ENCODE peak calls at places on chromosome 10, in four cellular contexts. B is GM12878, A is HepG2, Q is K562. J is an unnamed sample.

GRCh38 chr10:59234814-59235429 is 58.5 kb downstream of the PHYHIPL start:
- DNase-seq in Q (no peak), B (no peak), A (no peak), J (peak)

GRCh38 chr10:75035975-75036708 is 75.3 kb upstream of the SAMD8 start:
- DNase-seq in A (no peak), Q (no peak), B (no peak), J (no peak)

GRCh38 chr10:76717141-76717540 is 920.5 kb downstream of the KCNMA1 start:
- DNase-seq in Q (no peak), A (no peak), B (no peak), J (no peak)

GRCh38 chr10:96416643-96417042 is 57.8 kb upstream of the OPALIN start:
- DNase-seq in Q (no peak), A (peak), B (no peak), J (no peak)

GRCh38 chr10:16686081-16686902 is 130.9 kb downstream of the RSU1 start:
- DNase-seq in Q (no peak), B (no peak), A (no peak), J (no peak)

GRCh38 chr10:119235381-119235780 is 28.0 kb downstream of the GRK5 start:
- DNase-seq in Q (no peak), B (no peak), A (no peak), J (no peak)

GRCh38 chr10:7239312-7239985 is 171.4 kb downstream of the SFMBT2 start:
- DNase-seq in A (no peak), Q (no peak), B (no peak), J (no peak)

GRCh38 chr10:33298110-33298509 is 36.4 kb downstream of the NRP1 start:
- DNase-seq in Q (no peak), B (no peak), A (no peak), J (no peak)

GRCh38 chr10:76786673-76787072 is 850.9 kb downstream of the KCNMA1 start:
- DNase-seq in A (no peak), B (no peak), Q (no peak), J (no peak)

GRCh38 chr10:7121154-7121797 is 289.6 kb downstream of the SFMBT2 start:
- DNase-seq in B (no peak), A (peak), Q (peak), J (peak)

GRCh38 chr10:78738861-78739260 is 329.9 kb upstream of the ZMIZ1 start:
- DNase-seq in B (no peak), Q (no peak), A (no peak), J (no peak)

GRCh38 chr10:7243873-7244272 is 167.0 kb downstream of the SFMBT2 start:
- DNase-seq in A (no peak), B (no peak), Q (no peak), J (no peak)

GRCh38 chr10:16847644-16848043 is 30.4 kb upstream of the RSU1 start:
- DNase-seq in A (no peak), Q (no peak), B (no peak), J (no peak)

GRCh38 chr10:12412671-12413368 is 63.5 kb downstream of the CAMK1D start:
- DNase-seq in Q (no peak), A (no peak), B (no peak), J (no peak)

GRCh38 chr10:61786728-61787127 is 114.8 kb upstream of the ARID5B start:
- DNase-seq in A (no peak), Q (no peak), B (peak), J (no peak)

GRCh38 chr10:129966370-129966769 is 2.3 kb upstream of the EBF3 start:
- DNase-seq in B (no peak), A (no peak), Q (no peak), J (no peak)

GRCh38 chr10:119806334-119807130 is 66.1 kb downstream of the MCMBP start:
- DNase-seq in B (no peak), Q (no peak), A (no peak), J (peak)

GRCh38 chr10:4127518-4128315 is 342.7 kb upstream of the KLF6 start:
- DNase-seq in B (peak), Q (no peak), A (peak), J (peak)

GRCh38 chr10:69552268-69552667 is 21.0 kb downstream of the NEUROG3 start:
- DNase-seq in A (no peak), Q (no peak), B (no peak), J (no peak)

GRCh38 chr10:88979153-88979562 is 11.4 kb upstream of the FAS start:
- DNase-seq in B (no peak), Q (no peak), A (no peak), J (no peak)

GRCh38 chr10:34996843-34997242 is 93.3 kb downstream of the CUL2 start:
- DNase-seq in Q (no peak), A (no peak), B (no peak), J (no peak)

GRCh38 chr10:102163342-102163989 is 11.3 kb downstream of the NOLC1 start:
- DNase-seq in B (no peak), Q (no peak), A (no peak), J (no peak)

GRCh38 chr10:73495226-73495883 is 469 bp downstream of the PPP3CB start:
- DNase-seq in Q (peak), A (peak), B (peak), J (peak)

GRCh38 chr10:71854031-71854430 is 3.0 kb upstream of the PSAP start:
- DNase-seq in B (no peak), A (no peak), Q (no peak), J (no peak)

GRCh38 chr10:7157091-7157490 is 253.7 kb downstream of the SFMBT2 start:
- DNase-seq in Q (no peak), B (no peak), A (no peak), J (no peak)

GRCh38 chr10:75617485-75618155 is 186.2 kb downstream of the LRMDA start:
- DNase-seq in Q (no peak), B (no peak), A (no peak), J (no peak)

GRCh38 chr10:8288600-8288999 is 234.1 kb downstream of the GATA3 start:
- DNase-seq in A (no peak), B (no peak), Q (no peak), J (no peak)

GRCh38 chr10:104049497-104050250 is 36.0 kb downstream of the COL17A1 start:
- DNase-seq in B (no peak), A (no peak), Q (no peak), J (no peak)

GRCh38 chr10:116274141-116274861 is 1.3 kb upstream of the GFRA1 start:
- DNase-seq in A (no peak), B (no peak), Q (no peak), J (peak)

GRCh38 chr10:130353928-130354327 is 217.7 kb downstream of the GLRX3 start:
- DNase-seq in B (no peak), Q (no peak), A (no peak), J (no peak)

GRCh38 chr10:14727389-14727918 is 47.2 kb downstream of the FAM107B start:
- DNase-seq in Q (no peak), A (no peak), B (no peak), J (no peak)

GRCh38 chr10:24132741-24133140 is 76.2 kb upstream of the KIAA1217 start:
- DNase-seq in Q (no peak), B (no peak), A (no peak), J (no peak)

GRCh38 chr10:19930936-19931859 is 115.0 kb downstream of the PLXDC2 start:
- DNase-seq in B (no peak), A (no peak), Q (no peak), J (peak)

GRCh38 chr10:15472431-15473400 is 101.6 kb upstream of the FAM171A1 start:
- DNase-seq in Q (no peak), A (no peak), B (no peak), J (peak)

DNA sequence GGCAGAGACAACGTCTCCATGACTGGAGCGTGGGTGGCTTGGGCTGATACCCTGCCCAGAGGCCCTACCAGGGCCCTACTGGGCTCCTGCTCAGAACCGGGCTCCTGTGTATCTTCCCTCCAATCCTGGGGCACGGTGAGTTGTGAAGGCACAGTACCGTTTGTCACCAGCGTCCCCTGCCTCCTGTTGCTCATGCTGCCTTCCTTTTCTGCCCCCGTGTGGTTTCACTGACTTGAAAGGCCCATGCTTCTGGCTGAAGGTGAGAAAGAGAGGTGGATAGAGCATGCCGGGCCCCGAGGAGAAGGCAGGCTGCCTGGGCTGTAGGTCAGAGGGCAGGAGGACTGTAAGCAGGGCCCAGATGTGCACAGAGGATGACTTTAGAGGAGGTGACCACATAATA is 9.1 kb upstream of the DMBT1 start:
- DNase-seq in B (no peak), Q (no peak), A (peak), J (peak)
- TF ChIP-seq JUNB in B (no peak), Q (no peak), A (no peak), J (no peak)

DNA sequence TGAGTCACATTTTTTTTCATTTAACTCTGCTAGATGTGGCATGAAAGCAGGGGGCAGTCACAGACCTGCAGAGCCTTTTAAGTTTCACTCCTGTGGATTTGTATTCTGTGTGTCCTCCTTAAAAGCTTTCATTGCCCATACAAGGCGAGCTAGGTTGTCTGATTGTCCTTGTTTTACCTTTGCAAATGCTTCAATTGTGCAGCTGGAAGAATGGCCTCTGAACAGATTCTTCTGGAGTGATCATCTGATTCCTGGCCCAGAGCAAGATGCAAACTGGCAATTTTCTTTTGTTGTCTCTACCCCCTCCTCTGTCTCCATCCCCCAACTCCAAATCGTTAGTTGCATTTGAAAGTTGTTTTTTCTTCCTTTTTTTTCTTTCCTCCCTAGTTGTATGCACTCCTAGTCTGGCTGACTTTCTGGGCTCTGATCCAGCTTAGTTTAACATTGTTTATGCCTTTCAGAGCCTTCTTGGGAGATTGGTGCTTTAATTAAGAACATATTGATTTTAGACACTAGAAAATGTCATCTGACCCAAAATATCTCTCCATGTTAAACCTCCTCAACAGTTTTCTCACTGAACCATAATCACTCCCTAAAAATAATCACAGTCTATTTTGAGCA is 150.2 kb downstream of the REEP3 start:
- DNase-seq in A (no peak), B (no peak), Q (no peak), J (no peak)
- TF ChIP-seq CREB1 in A (no peak), B (no peak), Q (no peak), J (no peak)

GRCh38 chr10:100173035-100173434 is 12.8 kb downstream of the ERLIN1 start:
- DNase-seq in B (no peak), Q (no peak), A (no peak), J (no peak)

GRCh38 chr10:100172349-100172748 is 13.5 kb downstream of the ERLIN1 start:
- DNase-seq in B (no peak), A (no peak), Q (no peak), J (no peak)

GRCh38 chr10:100168313-100168643 is 17.6 kb downstream of the ERLIN1 start:
- DNase-seq in B (no peak), Q (no peak), A (no peak), J (no peak)

GRCh38 chr10:100163704-100164621 is 21.9 kb downstream of the ERLIN1 start:
- DNase-seq in B (no peak), A (peak), Q (no peak), J (no peak)

DNA sequence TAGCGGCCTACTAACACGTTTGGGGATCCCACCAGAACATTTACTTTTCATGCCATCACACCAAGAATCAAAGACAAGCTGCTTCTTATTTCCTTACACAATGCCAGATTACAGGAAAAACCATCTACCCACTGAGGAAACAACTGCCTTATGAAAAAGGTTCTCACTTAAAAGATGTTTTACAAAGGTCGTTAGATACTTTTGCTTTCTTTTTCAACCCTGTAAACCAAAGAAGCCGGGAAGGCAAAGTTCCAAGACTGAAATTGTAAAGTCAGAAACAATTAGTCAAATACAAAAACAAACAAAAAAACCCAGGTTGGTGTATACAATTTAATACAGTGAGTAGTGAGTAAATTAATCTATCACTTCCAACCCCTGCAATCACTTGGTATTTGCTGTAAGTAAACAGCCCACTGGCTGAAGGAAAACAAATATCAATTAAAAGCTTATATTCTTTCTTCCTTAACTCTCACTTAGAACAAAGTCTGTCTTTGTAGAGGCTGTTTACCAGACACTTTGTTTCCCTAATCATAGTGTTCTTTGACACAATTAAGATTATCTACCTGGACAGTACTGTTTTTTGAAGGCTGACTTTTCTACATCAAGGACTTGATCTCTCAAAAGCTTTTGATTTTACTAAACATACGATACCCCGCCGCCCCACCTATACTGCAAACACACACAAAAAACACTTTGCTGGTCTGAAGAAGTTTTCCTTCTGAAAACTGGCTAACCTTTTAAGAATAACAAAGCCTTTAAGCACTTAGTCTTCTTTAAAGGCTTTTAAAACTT is 18.1 kb downstream of the ERLIN1 start:
- DNase-seq in A (no peak), Q (no peak), B (no peak), J (no peak)
- TF ChIP-seq JUNB in A (no peak), Q (no peak), B (no peak), J (no peak)

DNA sequence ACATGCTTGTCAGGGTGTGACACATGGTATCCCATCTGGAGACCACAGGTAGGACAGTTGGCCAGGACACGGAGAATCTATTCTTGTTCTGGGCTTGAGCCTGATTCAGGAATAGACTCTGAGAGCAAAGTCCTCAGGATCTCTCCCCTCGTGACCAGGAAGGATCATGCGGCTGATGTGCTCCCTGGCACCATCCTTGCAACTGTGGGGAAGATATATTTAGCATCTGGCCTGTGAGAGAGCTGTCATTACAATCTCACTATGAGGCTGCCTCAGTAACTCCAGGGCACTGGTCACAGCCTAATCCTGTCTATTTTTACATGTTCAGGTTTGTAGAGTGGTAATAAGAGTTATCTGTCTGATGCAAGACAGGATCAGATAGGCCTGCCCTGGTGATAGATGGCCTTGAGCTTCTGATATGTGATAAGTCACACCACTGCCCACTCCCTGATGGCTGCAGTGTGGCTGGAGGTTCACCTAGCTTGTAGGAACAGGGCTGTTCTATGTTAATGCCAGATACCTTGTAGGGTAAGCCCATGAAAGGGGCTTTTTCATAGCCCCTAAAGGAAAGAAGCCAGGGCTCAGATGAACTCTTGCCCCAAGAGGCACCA is 50.7 kb downstream of the PPP1R3C start:
- DNase-seq in A (no peak), Q (no peak), B (no peak), J (no peak)
- TF ChIP-seq CREB1 in A (no peak), Q (no peak), B (no peak), J (no peak)

GRCh38 chr10:132964231-132964630 is 21.9 kb upstream of the CFAP46 start:
- DNase-seq in Q (no peak), B (no peak), A (no peak), J (no peak)
- TF ChIP-seq JUNB in Q (no peak), B (no peak), A (no peak), J (no peak)

GRCh38 chr10:114758331-114758730 is 63.2 kb upstream of the FHIP2A start:
- DNase-seq in B (no peak), Q (no peak), A (no peak), J (no peak)
- TF ChIP-seq CREB1 in B (no peak), Q (no peak), A (no peak), J (no peak)

GRCh38 chr10:31700222-31700621 is 228.4 kb downstream of the ARHGAP12 start:
- DNase-seq in A (no peak), B (no peak), Q (no peak), J (no peak)
- TF ChIP-seq JUNB in A (no peak), B (no peak), Q (no peak), J (no peak)

DNA sequence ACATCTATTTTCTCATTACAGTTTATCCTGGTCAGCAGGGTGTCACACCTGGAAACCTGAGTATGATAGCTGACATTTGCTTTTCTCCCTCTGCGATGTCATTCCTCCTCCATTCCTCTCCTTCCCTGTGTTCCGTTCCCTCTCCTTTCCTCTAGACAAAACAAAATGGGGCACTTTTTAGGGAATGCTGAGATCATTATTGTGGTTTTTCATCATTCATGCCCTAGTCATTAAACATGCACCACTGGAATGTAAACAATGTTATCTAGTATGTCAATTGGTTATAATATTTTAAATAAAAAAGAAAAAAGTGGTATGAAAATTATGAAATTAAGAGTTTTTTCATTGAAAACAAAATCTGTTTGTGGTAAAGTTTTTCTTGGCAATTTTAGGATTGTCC is 132.6 kb downstream of the MAPK8 start:
- DNase-seq in B (no peak), Q (no peak), A (no peak), J (no peak)
- TF ChIP-seq CREB1 in B (no peak), Q (no peak), A (no peak), J (no peak)

J was measured in GM23338.